ENCODE peak calls at places on chromosomes 11 and 22, in ten cellular contexts. R is transverse colon; V is HTR-8/SVneo; B is EH; U is body of pancreas; Y is sciatic nerve; O is effector CD4-positive, alpha-beta T cell; J is HFF-Myc; N is activated CD8-positive, alpha-beta memory T cell treated with anti-CD3 and anti-CD28 coated beads, Interleukin-2, amount 50 U/mL, for 4 hours; L is omental fat pad. T is an unnamed sample.

GRCh38 chr22:38353701-38354100 is 36.5 kb upstream of the CSNK1E start:
- DNase-seq in J (no peak), R (no peak), O (no peak), V (no peak), B (no peak), L (no peak), N (no peak), U (no peak), Y (peak; percentile 51), T (no peak)

GRCh38 chr11:77467233-77467632 is 6.7 kb downstream of the PAK1 start:
- DNase-seq in L (no peak), Y (no peak), O (no peak), B (peak; percentile 15), V (no peak), R (no peak), N (no peak), U (no peak), J (no peak), T (no peak)

GRCh38 chr22:50577987-50578775 is at the start of gene CPT1B:
- DNase-seq in U (no peak), Y (no peak), N (no peak), V (no peak), J (no peak), O (no peak), B (peak; percentile 61), L (no peak), R (no peak), T (no peak)

GRCh38 chr22:37818397-37819099 is 4.6 kb upstream of the GALR3 start:
- DNase-seq in N (peak; percentile 65), O (peak; percentile 51), R (peak; percentile 77), Y (peak; percentile 76), J (no peak), V (no peak), L (peak; percentile 29), U (peak; percentile 69), B (peak; percentile 59), T (peak; percentile 87)

GRCh38 chr22:34897126-34897525 is 168.8 kb upstream of the ISX start:
- DNase-seq in Y (no peak), U (no peak), O (no peak), L (no peak), B (peak; percentile 71), V (no peak), J (no peak), R (no peak), N (no peak), T (no peak)

GRCh38 chr11:128859563-128860441 is 7.3 kb downstream of the KCNJ1 start:
- DNase-seq in U (peak; percentile 88), N (peak; percentile 72), R (peak; percentile 71), B (no peak), Y (peak; percentile 71), L (peak; percentile 48), V (no peak), O (peak; percentile 65), J (no peak), T (peak; percentile 92)

GRCh38 chr11:44424841-44425240 is 114.9 kb upstream of the ALX4 start:
- DNase-seq in U (no peak), V (no peak), J (no peak), Y (no peak), R (no peak), B (no peak), O (no peak), L (no peak), N (no peak), T (no peak)

GRCh38 chr22:20979243-20979809 is 2.8 kb upstream of the LZTR1 start:
- DNase-seq in U (peak; percentile 79), L (no peak), B (peak; percentile 62), O (peak; percentile 37), R (peak; percentile 81), V (no peak), Y (peak; percentile 83), N (peak; percentile 56), J (no peak), T (peak; percentile 82)

GRCh38 chr11:134414772-134415765 is 3.0 kb upstream of the B3GAT1 start:
- DNase-seq in R (no peak), Y (peak; percentile 37), J (no peak), O (no peak), N (no peak), V (no peak), B (no peak), U (no peak), L (no peak), T (no peak)

GRCh38 chr11:41309716-41310115 is 149.7 kb downstream of the LRRC4C start:
- DNase-seq in U (no peak), Y (no peak), R (no peak), B (no peak), J (no peak), O (no peak), N (no peak), L (no peak), V (no peak), T (no peak)

GRCh38 chr11:819129-819931 is 616 bp downstream of the PNPLA2 start:
- DNase-seq in R (peak; percentile 96), O (peak; percentile 87), J (no peak), B (peak; percentile 89), N (peak; percentile 93), L (peak; percentile 74), Y (peak; percentile 96), U (peak; percentile 96), V (peak; percentile 81), T (peak; percentile 96)

GRCh38 chr11:35292290-35292689 is 127.1 kb downstream of the SLC1A2 start:
- DNase-seq in Y (no peak), L (no peak), O (no peak), B (no peak), U (no peak), R (no peak), N (no peak), J (no peak), V (no peak), T (no peak)

T was measured in activated effector memory CD4-positive, alpha-beta T cell treated with anti-CD3 and anti-CD28 coated beads, Interleukin-2, amount 50 U/mL, for 16 hours.